ENCODE peak calls at places on chromosomes 7 and 10, in four cellular contexts. One of them, this sample, is unnamed.

GRCh38 chr7:102317231-102318059 is 30.8 kb downstream of the SH2B2 start:
- DNase-seq in AG10803: no peak
- DNase-seq in GM12865: peak
- DNase-seq in CD8-positive, alpha-beta T cell: no peak
- DNase-seq in this sample: no peak

GRCh38 chr7:5693529-5693928 is 87.9 kb downstream of the RNF216 start:
- DNase-seq in GM12865: peak
- DNase-seq in CD8-positive, alpha-beta T cell: no peak
- DNase-seq in AG10803: peak
- DNase-seq in this sample: peak

GRCh38 chr10:3907514-3907913 is 122.5 kb upstream of the KLF6 start:
- DNase-seq in AG10803: peak
- DNase-seq in CD8-positive, alpha-beta T cell: no peak
- DNase-seq in GM12865: no peak
- DNase-seq in this sample: peak

GRCh38 chr7:151060416-151061234 is 1.2 kb downstream of the SLC4A2 start:
- DNase-seq in CD8-positive, alpha-beta T cell: no peak
- DNase-seq in AG10803: no peak
- DNase-seq in GM12865: no peak
- DNase-seq in this sample: peak

GRCh38 chr7:134992626-134993179 is 6.4 kb downstream of the AGBL3 start:
- DNase-seq in GM12865: peak
- DNase-seq in CD8-positive, alpha-beta T cell: peak
- DNase-seq in AG10803: no peak
- DNase-seq in this sample: peak

GRCh38 chr10:63773962-63774361 is 252.8 kb downstream of the REEP3 start:
- DNase-seq in GM12865: no peak
- DNase-seq in CD8-positive, alpha-beta T cell: no peak
- DNase-seq in AG10803: no peak
- DNase-seq in this sample: no peak

GRCh38 chr10:44635181-44635580 is 250.3 kb upstream of the CXCL12 start:
- DNase-seq in AG10803: peak
- DNase-seq in GM12865: no peak
- DNase-seq in CD8-positive, alpha-beta T cell: no peak
- DNase-seq in this sample: no peak

GRCh38 chr10:6044060-6044459 is 18.1 kb downstream of the IL2RA start:
- DNase-seq in GM12865: no peak
- DNase-seq in AG10803: no peak
- DNase-seq in CD8-positive, alpha-beta T cell: no peak
- DNase-seq in this sample: no peak

GRCh38 chr7:12607134-12607533 is 36.6 kb downstream of the SCIN start:
- DNase-seq in CD8-positive, alpha-beta T cell: no peak
- DNase-seq in AG10803: peak
- DNase-seq in GM12865: peak
- DNase-seq in this sample: no peak

GRCh38 chr7:28784166-28784870 is 173.8 kb downstream of the TRIL start:
- DNase-seq in CD8-positive, alpha-beta T cell: no peak
- DNase-seq in AG10803: peak
- DNase-seq in GM12865: no peak
- DNase-seq in this sample: no peak

GRCh38 chr7:111259991-111260390 is 169.1 kb downstream of the LRRN3 start:
- DNase-seq in CD8-positive, alpha-beta T cell: no peak
- DNase-seq in AG10803: no peak
- DNase-seq in GM12865: no peak
- DNase-seq in this sample: no peak

DNA sequence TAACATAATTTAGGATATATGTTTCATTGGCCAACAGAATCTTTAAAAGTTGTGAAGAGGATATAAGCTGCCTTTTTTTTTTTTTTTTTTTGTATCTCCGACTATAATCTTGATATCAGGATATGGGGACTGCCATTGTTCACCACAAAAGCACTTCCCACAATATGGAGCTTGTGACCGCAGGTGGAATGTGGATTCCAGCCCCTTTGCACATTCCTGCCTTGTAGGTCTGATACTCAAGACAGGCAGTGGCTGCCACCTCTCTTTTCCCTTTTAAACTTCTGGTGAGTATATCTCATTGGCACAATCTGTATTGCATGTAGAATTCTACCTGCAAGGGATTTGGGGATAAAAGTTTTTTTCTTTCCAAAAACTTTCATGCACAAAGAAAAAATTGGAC is 272.7 kb upstream of the VWC2 start:
- DNase-seq in GM12865: no peak
- DNase-seq in AG10803: no peak
- DNase-seq in CD8-positive, alpha-beta T cell: no peak
- DNase-seq in this sample: no peak
- H3K4me3 ChIP-seq in GM12865: no peak
- H3K4me3 ChIP-seq in AG10803: no peak
- H3K4me3 ChIP-seq in CD8-positive, alpha-beta T cell: no peak
- H3K4me3 ChIP-seq in this sample: no peak

DNA sequence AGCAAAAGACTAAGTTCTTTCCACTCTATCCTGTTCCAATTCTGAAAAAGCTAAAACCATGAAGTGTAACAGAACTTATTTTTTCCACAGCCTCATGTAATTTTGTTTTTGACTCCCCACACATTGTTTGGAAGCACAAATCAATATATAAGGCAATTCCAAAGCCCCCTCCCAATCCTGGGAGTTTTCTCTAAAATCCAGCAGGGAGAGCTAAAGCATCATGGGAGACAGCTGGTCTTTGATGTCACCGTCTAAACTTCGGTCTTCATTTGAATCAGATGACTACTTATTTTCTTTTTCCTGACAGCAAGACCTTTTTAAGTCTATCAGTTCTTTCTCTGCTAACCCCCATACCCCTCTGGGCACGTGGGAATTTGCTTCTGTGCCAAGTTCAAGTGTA is 33.3 kb upstream of the PON1 start:
- DNase-seq in AG10803: no peak
- DNase-seq in CD8-positive, alpha-beta T cell: no peak
- DNase-seq in GM12865: no peak
- DNase-seq in this sample: peak
- TF ChIP-seq CTCF in AG10803: no peak
- TF ChIP-seq CTCF in CD8-positive, alpha-beta T cell: no peak
- TF ChIP-seq CTCF in GM12865: no peak
- TF ChIP-seq CTCF in this sample: no peak

DNA sequence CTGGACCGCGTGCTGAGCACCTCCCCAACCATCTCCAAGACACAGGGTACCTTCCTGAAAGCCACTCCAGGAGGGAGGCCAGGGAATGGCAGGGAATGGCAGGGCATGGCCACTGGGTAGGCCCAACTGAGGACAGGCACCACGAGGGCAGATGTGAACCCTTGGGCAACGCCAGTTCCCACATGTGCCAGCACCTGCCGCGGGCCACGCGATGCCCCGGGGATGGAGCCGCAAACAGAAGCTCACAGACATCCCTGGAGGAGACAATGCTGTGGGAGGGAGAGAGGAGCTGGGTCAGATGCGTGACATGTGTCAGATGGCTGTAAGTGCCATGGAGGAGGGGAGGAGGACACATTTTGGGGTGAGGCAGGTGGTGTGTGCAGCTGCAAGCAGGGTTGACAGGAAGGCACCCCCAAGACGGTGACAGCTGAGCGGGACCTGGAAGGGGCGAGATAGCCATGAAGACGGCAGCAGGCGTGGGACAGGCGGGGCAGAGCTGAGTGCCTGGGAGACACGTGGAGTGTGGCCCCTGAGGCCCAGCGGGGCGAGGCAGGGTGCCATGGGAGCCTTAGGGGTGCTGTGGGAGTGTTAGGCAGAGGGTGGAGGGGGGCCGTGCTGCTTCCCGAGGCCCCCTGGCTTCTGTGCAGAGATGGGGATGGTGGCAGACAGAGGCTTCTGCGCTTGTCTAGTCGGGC is 27.7 kb downstream of the IQCE start:
- DNase-seq in GM12865: no peak
- DNase-seq in AG10803: no peak
- DNase-seq in CD8-positive, alpha-beta T cell: no peak
- DNase-seq in this sample: no peak
- H3K4me3 ChIP-seq in GM12865: no peak
- H3K4me3 ChIP-seq in AG10803: no peak
- H3K4me3 ChIP-seq in CD8-positive, alpha-beta T cell: no peak
- H3K4me3 ChIP-seq in this sample: no peak

DNA sequence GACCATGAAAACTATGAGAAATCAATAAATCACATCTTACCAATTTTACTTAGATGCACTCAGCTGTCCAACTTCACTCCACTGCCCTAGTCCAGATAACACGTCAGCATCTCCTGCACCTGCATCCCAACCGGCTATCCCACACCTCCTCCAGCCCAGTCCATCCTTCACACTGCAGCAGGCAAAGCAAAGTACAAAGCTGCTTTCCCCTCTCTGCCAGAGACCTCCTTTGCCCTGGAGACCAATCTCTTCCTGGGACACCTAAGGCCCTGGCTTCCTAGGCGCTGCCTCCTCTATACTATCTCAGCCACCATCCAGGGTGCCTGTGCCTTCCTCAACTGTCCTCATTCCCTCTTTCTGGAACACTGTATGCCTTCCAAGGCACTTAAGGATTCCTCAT is 90.3 kb upstream of the DDC start:
- DNase-seq in GM12865: no peak
- DNase-seq in CD8-positive, alpha-beta T cell: peak
- DNase-seq in AG10803: no peak
- DNase-seq in this sample: no peak
- TF ChIP-seq CTCF in GM12865: no peak
- TF ChIP-seq CTCF in CD8-positive, alpha-beta T cell: no peak
- TF ChIP-seq CTCF in AG10803: no peak
- TF ChIP-seq CTCF in this sample: no peak

DNA sequence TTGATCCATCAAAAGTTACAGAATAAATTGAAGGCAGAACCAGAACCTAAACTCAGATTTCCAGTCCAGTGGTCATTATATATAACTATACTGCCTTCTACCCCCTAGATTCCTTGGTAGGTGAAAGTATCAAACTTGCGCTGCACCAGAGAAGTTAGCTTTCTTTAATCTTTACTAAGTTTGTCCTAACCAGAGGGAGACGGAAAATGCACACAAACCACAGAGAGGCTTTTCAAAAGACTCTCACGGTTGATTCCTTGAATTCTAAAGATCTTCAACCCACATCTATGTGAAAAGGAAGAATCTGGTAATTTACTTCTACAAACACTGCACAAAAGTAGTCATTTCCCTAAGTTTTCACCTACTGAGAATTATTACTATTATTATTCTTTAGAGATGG is 18.2 kb upstream of the KIAA1549 start:
- DNase-seq in AG10803: no peak
- DNase-seq in GM12865: no peak
- DNase-seq in CD8-positive, alpha-beta T cell: no peak
- DNase-seq in this sample: no peak
- H3K4me3 ChIP-seq in AG10803: no peak
- H3K4me3 ChIP-seq in GM12865: no peak
- H3K4me3 ChIP-seq in CD8-positive, alpha-beta T cell: no peak
- H3K4me3 ChIP-seq in this sample: no peak

DNA sequence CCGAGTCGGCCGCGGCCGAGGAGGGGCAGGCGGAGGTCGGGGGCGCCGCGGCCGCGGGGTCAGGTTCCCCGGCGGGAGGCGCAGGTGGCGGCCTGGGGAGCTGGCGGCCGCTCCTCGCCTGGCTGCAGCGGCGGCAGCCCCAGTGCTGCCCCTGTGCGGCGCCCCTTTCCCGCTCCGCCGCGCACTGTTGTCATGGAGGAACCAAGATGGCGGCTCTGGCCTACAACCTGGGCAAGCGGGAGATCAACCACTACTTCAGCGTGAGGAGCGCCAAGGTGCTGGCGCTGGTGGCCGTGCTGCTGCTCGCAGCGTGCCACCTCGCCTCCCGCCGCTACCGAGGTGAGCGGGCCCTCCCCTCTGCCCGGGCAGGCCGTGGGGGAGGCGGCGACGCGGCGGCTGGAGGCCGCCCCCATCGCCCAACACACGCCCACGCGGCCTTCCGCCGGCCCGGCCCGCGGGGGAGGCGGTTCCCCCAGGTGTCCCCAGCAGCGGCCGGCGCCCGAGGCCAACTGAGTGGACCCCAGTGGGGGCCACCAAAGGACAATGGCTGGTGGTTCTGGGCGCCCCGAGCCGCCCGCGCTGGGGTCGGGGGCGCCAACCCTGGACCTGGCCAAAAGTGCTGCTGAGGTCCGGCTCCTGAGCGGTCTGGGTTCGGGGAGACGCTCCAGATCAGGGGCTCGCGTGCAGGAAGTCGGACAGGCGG is 421 bp downstream of the CASD1 start:
- DNase-seq in CD8-positive, alpha-beta T cell: peak
- DNase-seq in AG10803: peak
- DNase-seq in GM12865: peak
- DNase-seq in this sample: peak
- TF ChIP-seq CTCF in CD8-positive, alpha-beta T cell: no peak
- TF ChIP-seq CTCF in AG10803: no peak
- TF ChIP-seq CTCF in GM12865: no peak
- TF ChIP-seq CTCF in this sample: peak

GRCh38 chr7:130957722-130958360 is 223.8 kb upstream of the KLF14 start:
- DNase-seq in GM12865: no peak
- DNase-seq in CD8-positive, alpha-beta T cell: no peak
- DNase-seq in AG10803: no peak
- DNase-seq in this sample: no peak
- H3K4me3 ChIP-seq in GM12865: peak
- H3K4me3 ChIP-seq in CD8-positive, alpha-beta T cell: no peak
- H3K4me3 ChIP-seq in AG10803: no peak
- H3K4me3 ChIP-seq in this sample: no peak

GRCh38 chr10:43078986-43079273 is 2.1 kb downstream of the RET start:
- DNase-seq in AG10803: peak
- DNase-seq in CD8-positive, alpha-beta T cell: peak
- DNase-seq in GM12865: peak
- DNase-seq in this sample: peak
- TF ChIP-seq CTCF in AG10803: peak
- TF ChIP-seq CTCF in CD8-positive, alpha-beta T cell: no peak
- TF ChIP-seq CTCF in GM12865: peak
- TF ChIP-seq CTCF in this sample: peak

This sample was measured in fibroblast of the aortic adventitia.